ENCODE peak calls at places on chromosomes 3 and 15, in six cellular contexts. Y is brain microvascular endothelial cell; H is stimulated activated CD8-positive, alpha-beta memory T cell treated with anti-CD3 and anti-CD28 coated beads, Interleukin-4, amount 100 ng/mL, for 4 hours; P is suprapubic skin; E is endothelial cell; A is OCI-LY7. O is an unnamed sample.

GRCh38 chr3:30198162-30198561 is 408.2 kb upstream of the TGFBR2 start:
- DNase-seq in H (no peak), P (no peak), E (no peak), Y (no peak), A (no peak), O (no peak)

GRCh38 chr3:18295171-18295920 is 129.8 kb downstream of the SATB1 start:
- DNase-seq in Y (peak), P (no peak), E (peak), A (peak), H (no peak), O (peak)

GRCh38 chr15:53759333-53759975 is at the start of gene WDR72:
- DNase-seq in H (no peak), P (no peak), A (no peak), E (peak), Y (no peak), O (peak)

GRCh38 chr3:125102470-125102869 is 46.7 kb upstream of the HEG1 start:
- DNase-seq in P (no peak), H (no peak), E (no peak), Y (no peak), A (no peak), O (no peak)

GRCh38 chr3:81395739-81396138 is 365.7 kb downstream of the GBE1 start:
- DNase-seq in H (no peak), Y (no peak), A (no peak), E (peak), P (no peak), O (peak)

GRCh38 chr3:171058058-171058457 is 31.5 kb upstream of the SLC2A2 start:
- DNase-seq in A (no peak), P (no peak), Y (no peak), H (no peak), E (no peak), O (no peak)

GRCh38 chr15:71313806-71314205 is 198.5 kb downstream of the THSD4 start:
- DNase-seq in P (no peak), Y (no peak), A (no peak), E (no peak), H (no peak), O (no peak)

GRCh38 chr3:72738752-72739520 is 109.3 kb downstream of the SHQ1 start:
- DNase-seq in P (no peak), H (peak), A (peak), E (peak), Y (no peak), O (peak)

GRCh38 chr3:177005718-177006405 is 191.4 kb downstream of the TBL1XR1 start:
- DNase-seq in A (peak), P (no peak), Y (no peak), H (no peak), E (no peak), O (no peak)

GRCh38 chr3:72973031-72973723 is 23.4 kb upstream of the PPP4R2 start:
- DNase-seq in A (no peak), H (no peak), E (no peak), Y (no peak), P (no peak), O (peak)